ENCODE peak calls at places on chromosomes 5 and 9, in ten cellular contexts. C, D, K, H, P, T, L, Q, F and X are unnamed samples.

GRCh38 chr9:95044731-95045508 is 272.6 kb downstream of the FANCC start:
- DNase-seq in Q (peak; percentile 54), K (peak; percentile 96), C (peak; percentile 77), F (no peak), H (no peak), P (peak; percentile 73), T (no peak), D (no peak), L (no peak), X (no peak)

GRCh38 chr9:89112243-89112642 is 66.4 kb downstream of the SHC3 start:
- DNase-seq in D (no peak), C (no peak), Q (no peak), L (no peak), P (no peak), H (no peak), T (no peak), F (no peak), K (peak; percentile 50), X (no peak)

GRCh38 chr5:177304392-177305119 is 957 bp downstream of the PRELID1 start:
- DNase-seq in T (no peak), K (peak; percentile 51), Q (no peak), H (no peak), F (no peak), P (peak; percentile 42), L (no peak), C (no peak), D (no peak), X (peak; percentile 33)

GRCh38 chr5:65027149-65027548 is 258.4 kb downstream of the CWC27 start:
- DNase-seq in F (no peak), K (no peak), C (no peak), P (no peak), H (no peak), D (no peak), L (no peak), T (no peak), Q (no peak), X (no peak)

GRCh38 chr5:180090769-180091546 is 19.4 kb upstream of the RNF130 start:
- DNase-seq in C (peak; percentile 56), K (peak; percentile 16), L (no peak), T (peak; percentile 43), F (peak; percentile 44), H (no peak), D (no peak), Q (no peak), P (no peak), X (no peak)

GRCh38 chr9:112446518-112446917 is 40.1 kb upstream of the KIAA1958 start:
- DNase-seq in T (no peak), D (no peak), H (no peak), F (no peak), C (no peak), K (no peak), Q (no peak), L (no peak), P (no peak), X (no peak)

GRCh38 chr5:176425138-176425537 is 8.8 kb upstream of the CLTB start:
- DNase-seq in P (no peak), H (no peak), C (no peak), D (no peak), T (no peak), F (no peak), L (no peak), Q (no peak), K (peak; percentile 68), X (no peak)

GRCh38 chr9:77756449-77756848 is 108.3 kb upstream of the GNA14 start:
- DNase-seq in D (no peak), C (no peak), K (peak; percentile 14), L (no peak), F (no peak), H (no peak), P (no peak), T (no peak), Q (no peak), X (no peak)

GRCh38 chr9:118059520-118060278 is 355.5 kb downstream of the TLR4 start:
- DNase-seq in Q (no peak), H (no peak), C (peak; percentile 34), K (peak; percentile 55), P (peak; percentile 27), D (no peak), L (no peak), T (no peak), F (peak; percentile 13), X (no peak)

GRCh38 chr9:123002754-123003153 is 30.7 kb upstream of the GPR21 start:
- DNase-seq in H (no peak), T (no peak), K (no peak), P (no peak), D (no peak), L (no peak), F (peak; percentile 83), Q (no peak), C (no peak), X (no peak)

GRCh38 chr9:104923289-104923688 is 4.7 kb downstream of the ABCA1 start:
- DNase-seq in Q (no peak), D (no peak), F (peak; percentile 92), T (no peak), L (no peak), C (no peak), P (no peak), H (no peak), K (peak; percentile 97), X (no peak)

DNA sequence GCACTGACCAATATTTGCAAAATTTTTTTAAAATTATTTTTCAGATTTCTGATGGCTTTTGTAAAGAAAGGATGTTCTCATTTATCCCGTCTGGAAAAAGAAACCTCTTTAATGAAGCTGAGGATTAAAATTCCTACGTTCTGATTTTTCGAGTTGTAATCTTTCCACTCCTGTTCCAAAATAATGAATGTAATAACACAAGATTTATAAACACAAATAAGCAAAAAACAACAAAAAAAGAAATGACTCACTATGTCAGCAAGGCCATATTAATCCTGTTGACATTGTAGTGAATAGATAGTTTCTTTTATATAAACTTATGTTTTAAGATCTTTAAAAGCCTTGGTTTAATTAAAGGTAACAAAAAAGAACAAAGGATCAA is 336.4 kb upstream of the DAB2 start:
- DNase-seq in K (no peak), T (no peak), C (no peak), L (no peak), D (no peak), P (no peak), Q (no peak), H (no peak), F (no peak), X (no peak)
- H3K27ac ChIP-seq in K (no peak overlapping the region), T (peak overlapping the region; percentile 29), C (peak overlapping the region; percentile 65), L (no peak overlapping the region), D (peak overlapping the region; percentile 13), P (no peak overlapping the region), Q (peak overlapping the region; percentile 56), H (peak overlapping the region; percentile 81), F (no peak overlapping the region), X (no peak overlapping the region)

DNA sequence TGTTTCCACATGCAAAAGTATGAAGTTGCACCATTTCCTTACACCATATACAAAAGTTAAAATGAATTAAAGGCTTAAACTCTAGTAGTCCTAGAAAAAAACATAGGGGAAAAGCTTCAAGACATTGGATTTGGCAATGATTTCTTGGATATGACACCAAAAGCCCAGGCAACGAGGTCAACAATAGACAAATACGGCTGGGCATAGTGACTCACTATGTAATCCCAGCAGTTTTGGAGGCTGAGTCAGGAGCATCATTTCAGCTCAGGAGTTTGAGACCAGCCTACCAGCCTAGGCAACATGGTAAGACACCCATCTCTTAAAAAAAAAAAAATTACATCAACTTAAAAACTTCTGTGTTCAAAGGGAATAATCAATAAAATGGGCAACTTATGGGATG is 30.9 kb upstream of the SREK1 start:
- DNase-seq in F (peak; percentile 29), T (no peak), D (no peak), C (no peak), P (no peak), L (no peak), Q (no peak), H (no peak), K (peak; percentile 95), X (no peak)
- H3K9me3 ChIP-seq in F (no peaks in the 10 kb centered on the region), T (peaks cover 38% of the 10 kb centered on the region), D (peaks cover 17% of the 10 kb centered on the region), C (peaks cover 44% of the 10 kb centered on the region), P (no peaks in the 10 kb centered on the region), L (no peaks in the 10 kb centered on the region), Q (peaks cover 28% of the 10 kb centered on the region), H (no peaks in the 10 kb centered on the region), K (no peaks in the 10 kb centered on the region), X (no peaks in the 10 kb centered on the region)

DNA sequence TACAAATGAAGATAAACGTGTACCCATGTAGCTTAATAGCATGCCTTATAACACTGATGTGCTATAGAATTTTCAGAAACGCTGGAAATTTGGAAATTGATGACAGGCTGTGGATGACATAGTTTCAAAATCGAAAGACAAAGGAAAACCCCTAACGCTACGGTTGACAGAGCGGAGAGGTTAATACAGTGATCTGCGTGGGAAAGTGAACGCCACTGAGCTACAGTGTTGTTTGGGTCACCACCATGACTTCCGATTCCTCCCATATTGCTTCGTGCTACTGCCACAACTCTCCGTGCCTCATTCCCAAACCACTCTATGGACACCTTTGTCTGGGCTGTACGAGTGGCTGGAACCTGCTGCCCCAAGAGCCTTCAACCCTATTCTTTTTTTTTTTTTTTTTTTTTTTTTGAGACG is 7.3 kb downstream of the OTP start:
- DNase-seq in H (no peak), K (no peak), P (no peak), L (no peak), T (no peak), F (no peak), C (no peak), Q (no peak), D (no peak), X (no peak)
- H3K4me3 ChIP-seq in H (peak overlapping the region; percentile 71), K (no peak overlapping the region), P (peak overlapping the region; percentile 31), L (no peak overlapping the region), T (no peak overlapping the region), F (peak overlapping the region; percentile 35), C (peak overlapping the region; percentile 61), Q (peak overlapping the region; percentile 37), D (peak overlapping the region; percentile 73), X (peak overlapping the region; percentile 51)

DNA sequence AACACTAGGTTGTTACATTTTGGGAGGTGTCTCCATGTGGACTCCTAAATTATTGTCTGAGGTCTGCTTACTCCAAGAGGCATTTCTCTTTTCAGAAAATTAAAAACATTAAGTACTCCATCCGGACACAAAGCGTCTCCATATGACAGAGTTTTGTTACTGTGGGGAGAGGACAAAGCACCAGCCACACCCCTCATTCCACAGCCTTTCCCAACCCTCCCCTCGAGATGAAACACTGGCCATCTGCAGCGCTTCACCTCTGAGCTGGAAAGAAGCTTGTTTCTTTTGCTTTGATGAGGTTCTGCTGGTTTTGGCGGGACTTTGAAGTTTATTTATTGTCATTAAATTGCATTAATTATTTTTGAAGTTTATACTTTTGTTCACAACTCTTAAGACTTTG is 27.7 kb upstream of the NKD2 start:
- DNase-seq in P (no peak), L (no peak), Q (no peak), D (no peak), F (peak; percentile 49), K (no peak), H (no peak), T (no peak), C (no peak), X (no peak)
- H3K27ac ChIP-seq in P (no peak overlapping the region), L (no peak overlapping the region), Q (no peak overlapping the region), D (no peak overlapping the region), F (no peak overlapping the region), K (no peak overlapping the region), H (peak overlapping the region; percentile 76), T (no peak overlapping the region), C (no peak overlapping the region), X (no peak overlapping the region)

GRCh38 chr5:119088438-119088837 is 17.6 kb downstream of the DMXL1 start:
- DNase-seq in C (no peak), T (no peak), P (no peak), D (no peak), Q (no peak), F (no peak), L (no peak), K (no peak), H (no peak), X (no peak)
- H3K9me3 ChIP-seq in C (no peaks in the 10 kb centered on the region), T (peaks cover 19% of the 10 kb centered on the region), P (no peaks in the 10 kb centered on the region), D (no peaks in the 10 kb centered on the region), Q (peaks cover 12% of the 10 kb centered on the region), F (no peaks in the 10 kb centered on the region), L (no peaks in the 10 kb centered on the region), K (no peaks in the 10 kb centered on the region), H (peaks cover 10% of the 10 kb centered on the region), X (no peaks in the 10 kb centered on the region)

GRCh38 chr9:137303031-137303892 is 1.2 kb upstream of the NRARP start:
- DNase-seq in H (no peak), D (no peak), L (peak; percentile 13), F (no peak), C (no peak), P (peak; percentile 65), T (peak; percentile 51), Q (peak; percentile 14), K (peak; percentile 9), X (no peak)
- H3K4me3 ChIP-seq in H (peak overlapping the region; percentile 76), D (peak overlapping the region; percentile 67), L (no peak overlapping the region), F (no peak overlapping the region), C (peak overlapping the region; percentile 44), P (no peak overlapping the region), T (peak overlapping the region; percentile 68), Q (peak overlapping the region; percentile 54), K (no peak overlapping the region), X (no peak overlapping the region)